ENCODE peak calls at places on chromosomes 12 and 14, in nine cellular contexts. E, B, L, Z, V, T, O, A and S are unnamed samples.

GRCh38 chr14:100405752-100406455 is 82.8 kb downstream of the SLC25A47 start:
- DNase-seq in E (no peak), B (no peak), L (no peak), Z (no peak), V (no peak), T (no peak), O (no peak), A (no peak), S (no peak)

GRCh38 chr12:104501641-104502040 is 44.9 kb downstream of the CHST11 start:
- DNase-seq in E (no peak), B (no peak), L (no peak), Z (no peak), V (no peak), T (no peak), O (no peak), A (no peak), S (no peak)

GRCh38 chr12:89453579-89453978 is 71.0 kb downstream of the GALNT4 start:
- DNase-seq in E (no peak), B (no peak), L (peak; percentile 72), Z (peak; percentile 85), V (no peak), T (no peak), O (peak; percentile 51), A (peak; percentile 53), S (no peak)

GRCh38 chr12:25121916-25122315 is 73.0 kb downstream of the DNAI7 start:
- DNase-seq in E (no peak), B (no peak), L (no peak), Z (peak; percentile 55), V (no peak), T (no peak), O (peak; percentile 40), A (peak; percentile 42), S (no peak)

GRCh38 chr12:25546318-25546717 is 6.8 kb downstream of the LMNTD1 start:
- DNase-seq in E (no peak), B (no peak), L (no peak), Z (peak; percentile 24), V (no peak), T (no peak), O (no peak), A (no peak), S (no peak)

GRCh38 chr12:96770239-96770780 is 136.7 kb upstream of the NEDD1 start:
- DNase-seq in E (peak; percentile 64), B (no peak), L (no peak), Z (no peak), V (no peak), T (no peak), O (no peak), A (no peak), S (no peak)

GRCh38 chr12:125140239-125140917 is 75.1 kb downstream of the AACS start:
- DNase-seq in E (peak; percentile 59), B (peak; percentile 18), L (no peak), Z (no peak), V (peak; percentile 61), T (peak; percentile 48), O (no peak), A (peak; percentile 37), S (no peak)

GRCh38 chr12:47886471-47887240 is 18.1 kb downstream of the VDR start:
- DNase-seq in E (no peak), B (no peak), L (no peak), Z (peak; percentile 55), V (no peak), T (no peak), O (no peak), A (peak; percentile 77), S (no peak)

GRCh38 chr14:52918486-52918885 is 32.4 kb downstream of the FERMT2 start:
- DNase-seq in E (peak; percentile 91), B (no peak), L (no peak), Z (peak; percentile 81), V (no peak), T (no peak), O (peak; percentile 52), A (peak; percentile 56), S (peak; percentile 64)

GRCh38 chr14:104693482-104694431 is 4.3 kb downstream of the INF2 start:
- DNase-seq in E (no peak), B (no peak), L (no peak), Z (no peak), V (no peak), T (no peak), O (no peak), A (no peak), S (no peak)

GRCh38 chr14:104692261-104692938 is 3.0 kb downstream of the INF2 start:
- DNase-seq in E (no peak), B (no peak), L (peak; percentile 44), Z (no peak), V (no peak), T (no peak), O (no peak), A (no peak), S (no peak)

GRCh38 chr14:104694475-104694950 is 5.1 kb downstream of the INF2 start:
- DNase-seq in E (no peak), B (no peak), L (no peak), Z (no peak), V (no peak), T (no peak), O (no peak), A (no peak), S (no peak)

GRCh38 chr14:104691546-104692260 is 2.3 kb downstream of the INF2 start:
- DNase-seq in E (no peak), B (no peak), L (no peak), Z (no peak), V (no peak), T (no peak), O (no peak), A (no peak), S (no peak)

DNA sequence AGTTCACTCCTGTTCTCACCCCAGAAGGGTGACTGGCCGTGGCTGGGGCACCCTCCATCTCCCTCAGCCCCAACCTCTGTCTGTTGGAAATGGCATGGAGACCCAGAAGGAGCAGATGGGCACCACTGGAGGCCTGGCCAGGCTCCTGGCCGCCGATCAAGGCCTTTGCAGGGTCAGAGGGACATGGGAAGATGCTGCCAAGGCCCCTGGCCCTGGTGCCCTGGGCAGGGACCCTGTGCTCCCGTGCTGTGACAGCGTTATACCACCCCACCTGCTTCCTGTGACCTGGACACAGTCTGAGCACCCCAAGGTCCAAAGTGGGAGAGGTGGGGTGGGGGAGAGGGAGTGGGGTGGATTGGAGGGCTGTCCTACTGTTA is 3.5 kb downstream of the INF2 start:
- DNase-seq in E (no peak), B (no peak), L (no peak), Z (no peak), V (no peak), T (no peak), O (no peak), A (no peak), S (no peak)
- H3K4me1 ChIP-seq in E (peaks cover 48% of the 10 kb centered on the region), B (peaks cover 29% of the 10 kb centered on the region), L (peaks cover 57% of the 10 kb centered on the region), Z (peaks cover 52% of the 10 kb centered on the region), V (peaks cover 4% of the 10 kb centered on the region), T (peaks cover 48% of the 10 kb centered on the region), O (peaks cover 91% of the 10 kb centered on the region), A (peaks cover 66% of the 10 kb centered on the region), S (no peaks in the 10 kb centered on the region)

GRCh38 chr12:132445884-132446471 is 44.0 kb upstream of the FBRSL1 start:
- DNase-seq in E (peak; percentile 80), B (peak; percentile 79), L (peak; percentile 65), Z (peak; percentile 70), V (peak; percentile 93), T (peak; percentile 92), O (no peak), A (peak; percentile 32), S (no peak)

GRCh38 chr12:132444957-132445883 is 44.7 kb upstream of the FBRSL1 start:
- DNase-seq in E (no peak), B (no peak), L (no peak), Z (no peak), V (peak; percentile 62), T (peak; percentile 69), O (no peak), A (no peak), S (no peak)

GRCh38 chr12:132447327-132447720 is 42.6 kb upstream of the FBRSL1 start:
- DNase-seq in E (no peak), B (no peak), L (no peak), Z (no peak), V (no peak), T (no peak), O (no peak), A (no peak), S (no peak)

GRCh38 chr12:132447731-132448452 is 42.1 kb upstream of the FBRSL1 start:
- DNase-seq in E (no peak), B (no peak), L (no peak), Z (no peak), V (no peak), T (no peak), O (no peak), A (no peak), S (no peak)

DNA sequence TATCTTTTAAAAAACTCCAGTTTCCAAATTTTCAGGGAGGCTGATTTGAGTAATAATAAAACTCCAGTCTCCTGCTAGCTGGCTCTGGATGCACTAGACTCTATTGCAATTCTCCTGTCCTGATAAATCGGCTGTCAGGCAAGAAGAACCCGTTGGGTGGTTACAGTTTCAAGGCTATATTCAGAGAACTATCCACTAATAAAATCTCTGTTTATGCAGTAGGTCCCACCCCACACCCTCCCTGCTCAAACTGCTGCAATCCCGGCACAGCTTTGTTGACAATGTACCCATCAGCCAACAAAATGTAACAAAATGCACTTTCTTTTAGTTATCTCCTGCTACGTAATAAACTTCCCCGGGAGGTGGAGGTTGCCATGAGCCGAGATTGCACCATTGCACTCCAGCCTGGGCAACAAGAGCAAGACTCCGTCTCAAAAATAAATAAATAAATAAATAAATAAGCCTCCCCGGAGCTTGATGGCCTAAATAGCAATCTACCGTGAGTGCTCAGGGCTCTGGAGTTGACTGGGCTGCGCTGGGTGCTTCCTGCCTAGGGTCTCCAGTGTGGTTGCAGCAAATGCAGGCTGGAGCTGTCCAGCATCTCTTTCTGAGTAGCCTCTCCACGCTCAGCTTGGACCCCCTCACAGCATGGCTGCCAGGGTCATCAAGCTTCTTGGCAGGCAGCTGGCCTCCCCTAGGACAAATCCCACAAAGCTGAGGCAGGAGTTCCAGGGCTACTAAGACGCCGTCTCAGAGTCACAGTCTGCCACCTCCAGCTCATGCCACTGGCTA is 43.2 kb upstream of the FBRSL1 start:
- DNase-seq in E (no peak), B (no peak), L (no peak), Z (no peak), V (no peak), T (peak; percentile 38), O (no peak), A (no peak), S (no peak)
- H2AFZ ChIP-seq in E (peak overlapping the region; percentile 72), B (no peak overlapping the region), L (no peak overlapping the region), Z (no peak overlapping the region), V (no peak overlapping the region), T (no peak overlapping the region), O (peak overlapping the region; percentile 70), A (no peak overlapping the region), S (no peak overlapping the region)

GRCh38 chr14:40221428-40221827 is 789.2 kb upstream of the FBXO33 start:
- DNase-seq in E (peak; percentile 95), B (no peak), L (peak; percentile 17), Z (no peak), V (no peak), T (no peak), O (no peak), A (no peak), S (no peak)
- H3K9ac ChIP-seq in E (peak overlapping the region; percentile 38), B (no peak overlapping the region), L (no peak overlapping the region), Z (no peak overlapping the region), V (no peak overlapping the region), T (no peak overlapping the region), O (no peak overlapping the region), A (no peak overlapping the region), S (no peak overlapping the region)

DNA sequence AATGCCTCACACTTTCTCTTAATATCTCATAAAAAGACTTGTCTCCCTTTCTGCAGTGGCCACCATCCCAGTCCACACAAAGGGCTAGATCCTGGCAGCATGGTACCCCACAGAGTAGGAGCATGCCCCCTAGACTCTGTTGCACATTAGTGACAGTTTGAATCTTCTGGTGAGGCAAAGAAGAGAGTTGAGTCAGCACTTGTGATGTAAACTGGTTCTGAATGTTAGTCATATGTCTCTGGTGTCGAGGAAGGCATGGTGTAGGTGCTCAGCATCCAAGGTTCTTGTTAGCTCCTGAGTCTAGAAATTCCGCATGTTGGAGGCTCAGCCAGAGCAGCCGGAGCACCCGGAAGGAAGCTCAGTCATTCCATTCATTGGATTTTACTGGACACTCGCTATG is 9.8 kb downstream of the TTC9 start:
- DNase-seq in E (peak; percentile 22), B (no peak), L (no peak), Z (no peak), V (no peak), T (no peak), O (peak; percentile 24), A (no peak), S (no peak)
- H3K4me1 ChIP-seq in E (no peaks in the 10 kb centered on the region), B (peaks cover 6% of the 10 kb centered on the region), L (peaks cover 4% of the 10 kb centered on the region), Z (no peaks in the 10 kb centered on the region), V (peaks cover 39% of the 10 kb centered on the region), T (peaks cover 13% of the 10 kb centered on the region), O (peaks cover 4% of the 10 kb centered on the region), A (no peaks in the 10 kb centered on the region), S (peaks cover 3% of the 10 kb centered on the region)